ENCODE peak calls at places on chromosomes 4 and X, in seven cellular contexts. B, N, F, I, O, M and T are unnamed samples.

GRCh38 chr4:117400039-117400835 is 314.9 kb upstream of the TRAM1L1 start:
- DNase-seq in I (no peak), O (no peak), F (no peak), M (peak; percentile 24), N (no peak), B (peak; percentile 7), T (peak; percentile 2)

GRCh38 chrX:19382500-19383145 is 38.9 kb downstream of the PDHA1 start:
- DNase-seq in B (peak; percentile 42), O (peak; percentile 76), F (no peak), N (no peak), I (peak; percentile 33), M (peak; percentile 52), T (peak; percentile 37)

GRCh38 chr4:2297606-2298517 is 36.0 kb upstream of the MXD4 start:
- DNase-seq in I (no peak), M (no peak), F (no peak), O (no peak), N (no peak), B (no peak), T (no peak)

GRCh38 chr4:41369680-41370079 is 113.0 kb downstream of the UCHL1 start:
- DNase-seq in I (no peak), B (no peak), F (peak; percentile 13), N (peak; percentile 65), M (no peak), O (no peak), T (no peak)

GRCh38 chrX:13669246-13669689 is 16.3 kb downstream of the TCEANC start:
- DNase-seq in M (peak; percentile 52), I (peak; percentile 17), O (no peak), N (peak; percentile 19), B (peak; percentile 89), F (no peak), T (peak; percentile 78)

GRCh38 chrX:9681422-9681821 is 84.2 kb downstream of the GPR143 start:
- DNase-seq in N (no peak), B (peak; percentile 3), O (no peak), I (no peak), M (no peak), F (no peak), T (peak; percentile 30)

GRCh38 chrX:21932277-21932996 is 8.1 kb upstream of the SMS start:
- DNase-seq in O (no peak), B (peak; percentile 91), M (no peak), F (no peak), N (peak; percentile 47), I (no peak), T (peak; percentile 82)

GRCh38 chr4:39841894-39842293 is 135.8 kb downstream of the PDS5A start:
- DNase-seq in O (no peak), B (no peak), F (no peak), M (no peak), N (no peak), I (no peak), T (no peak)

GRCh38 chr4:181677621-181678020 is 565.6 kb upstream of the TENM3 start:
- DNase-seq in B (no peak), F (no peak), M (no peak), O (no peak), I (no peak), N (no peak), T (no peak)

GRCh38 chr4:186078977-186079697 is 10.2 kb downstream of the TLR3 start:
- DNase-seq in M (no peak), I (no peak), N (no peak), B (no peak), F (no peak), O (peak; percentile 62), T (no peak)

GRCh38 chr4:6251365-6251764 is 18.3 kb upstream of the WFS1 start:
- DNase-seq in N (no peak), M (no peak), O (no peak), B (no peak), I (no peak), F (no peak), T (no peak)

GRCh38 chrX:113275769-113276168 is 435.1 kb upstream of the AMOT start:
- DNase-seq in N (no peak), M (no peak), B (peak; percentile 3), I (no peak), F (no peak), O (no peak), T (no peak)

GRCh38 chr4:24727390-24727789 is 68.0 kb upstream of the SOD3 start:
- DNase-seq in B (no peak), N (no peak), F (no peak), M (no peak), I (no peak), O (no peak), T (no peak)

GRCh38 chrX:39645059-39645895 is 452.5 kb downstream of the BCOR start:
- DNase-seq in F (no peak), M (no peak), O (no peak), N (peak; percentile 68), B (peak; percentile 92), I (no peak), T (peak; percentile 79)

GRCh38 chr4:84032372-84032771 is 466.7 kb downstream of the NKX6-1 start:
- DNase-seq in I (no peak), N (no peak), B (no peak), F (no peak), O (no peak), M (no peak), T (no peak)

GRCh38 chr4:74930166-74930565 is 2.8 kb upstream of the PARM1 start:
- DNase-seq in N (no peak), B (no peak), F (no peak), I (no peak), O (no peak), M (no peak), T (no peak)

GRCh38 chrX:125003746-125004446 is 315.8 kb upstream of the TEX13C start:
- DNase-seq in F (no peak), O (no peak), M (no peak), B (no peak), N (no peak), I (no peak), T (no peak)

GRCh38 chrX:39922497-39922896 is 175.3 kb downstream of the BCOR start:
- DNase-seq in F (no peak), O (no peak), M (no peak), I (no peak), B (no peak), N (no peak), T (no peak)

GRCh38 chrX:80285131-80285773 is 135.0 kb upstream of the TENT5D start:
- DNase-seq in B (peak; percentile 26), O (peak; percentile 43), N (no peak), I (no peak), F (no peak), M (peak; percentile 20), T (no peak)

GRCh38 chrX:12844319-12844718 is 22.6 kb upstream of the TLR7 start:
- DNase-seq in N (no peak), I (no peak), M (no peak), B (no peak), F (no peak), O (no peak), T (no peak)

GRCh38 chrX:42025861-42026260 is 102.5 kb upstream of the CASK start:
- DNase-seq in F (no peak), M (no peak), I (no peak), N (no peak), O (no peak), B (no peak), T (no peak)

GRCh38 chrX:68894513-68895338 is 65.9 kb downstream of the EFNB1 start:
- DNase-seq in I (no peak), F (peak; percentile 49), N (peak; percentile 54), M (no peak), B (peak; percentile 61), O (peak; percentile 46), T (peak; percentile 37)

GRCh38 chr4:55612341-55612740 is 20.3 kb upstream of the PDCL2 start:
- DNase-seq in O (no peak), B (no peak), N (no peak), F (no peak), I (no peak), M (no peak), T (no peak)

GRCh38 chr4:153466637-153467153 is 535 bp downstream of the TMEM131L start:
- DNase-seq in M (no peak), I (no peak), B (peak; percentile 57), O (no peak), F (no peak), N (no peak), T (no peak)

GRCh38 chr4:183757105-183757504 is 98.0 kb downstream of the TRAPPC11 start:
- DNase-seq in O (no peak), N (no peak), B (no peak), I (no peak), F (no peak), M (no peak), T (no peak)

GRCh38 chr4:184826315-184827266 is 823 bp upstream of the ACSL1 start:
- DNase-seq in M (no peak), O (no peak), B (peak; percentile 53), I (peak; percentile 45), F (no peak), N (peak; percentile 64), T (no peak)

GRCh38 chrX:103513067-103513466 is 6.2 kb downstream of the RAB40A start:
- DNase-seq in F (no peak), N (no peak), O (no peak), I (no peak), M (no peak), B (no peak), T (no peak)

GRCh38 chrX:131752493-131753198 is 208.8 kb downstream of the OR13H1 start:
- DNase-seq in B (no peak), F (peak; percentile 44), M (no peak), N (peak; percentile 67), I (no peak), O (no peak), T (peak; percentile 22)

GRCh38 chr4:7675612-7676320 is 241.0 kb upstream of the PSAPL1 start:
- DNase-seq in I (no peak), O (no peak), F (no peak), N (no peak), B (no peak), M (no peak), T (no peak)

GRCh38 chr4:184401397-184402171 is 72.8 kb downstream of the IRF2 start:
- DNase-seq in O (peak; percentile 58), M (no peak), N (no peak), B (no peak), F (no peak), I (no peak), T (no peak)

GRCh38 chr4:177236889-177237288 is 72.8 kb upstream of the NEIL3 start:
- DNase-seq in M (no peak), I (no peak), F (no peak), B (no peak), N (no peak), O (no peak), T (no peak)

GRCh38 chr4:22686156-22686555 is 6.6 kb upstream of the GBA3 start:
- DNase-seq in M (no peak), I (no peak), B (peak; percentile 4), O (no peak), N (no peak), F (no peak), T (no peak)

GRCh38 chr4:173243321-173243720 is 74.7 kb downstream of the GALNT7 start:
- DNase-seq in M (no peak), I (no peak), B (peak; percentile 85), O (no peak), F (no peak), N (no peak), T (peak; percentile 55)